ENCODE peak calls at places on chromosome 22, in five cellular contexts. C, V, I, N and U are unnamed samples. For H3K4me1, the result is how much of the 10 kb centered on the place peaks cover.

GRCh38 chr22:43202326-43202725 is 15.4 kb upstream of the TTLL12 start:
- DNase-seq in I (no peak), N (no peak), C (no peak), V (no peak), U (no peak)

GRCh38 chr22:38871360-38872171 is 450 bp downstream of the CBX6 start:
- DNase-seq in I (no peak), N (peak), V (no peak), C (peak), U (no peak)

GRCh38 chr22:30453731-30454510 is 17.9 kb downstream of the SEC14L3 start:
- DNase-seq in C (no peak), N (no peak), V (no peak), I (no peak), U (no peak)

GRCh38 chr22:29994027-29994715 is 86.1 kb upstream of the HORMAD2 start:
- DNase-seq in V (peak), C (no peak), I (peak), N (no peak), U (no peak)

GRCh38 chr22:17785185-17786184 is 11.2 kb upstream of the BID start:
- DNase-seq in C (peak), N (peak), I (peak), V (peak), U (no peak)

GRCh38 chr22:24453853-24454252 is 26.5 kb downstream of the ADORA2A start:
- DNase-seq in N (no peak), I (no peak), C (no peak), V (no peak), U (no peak)

GRCh38 chr22:45531441-45531840 is 28.8 kb downstream of the FBLN1 start:
- DNase-seq in C (no peak), V (no peak), N (no peak), I (no peak), U (no peak)

GRCh38 chr22:21587803-21588611 is 20.5 kb downstream of the UBE2L3 start:
- DNase-seq in I (no peak), N (no peak), C (no peak), V (no peak), U (no peak)

GRCh38 chr22:43515902-43516301 is 104.1 kb downstream of the MPPED1 start:
- DNase-seq in N (no peak), C (no peak), I (no peak), V (no peak), U (no peak)

GRCh38 chr22:38835888-38836301 is 7.9 kb downstream of the NPTXR start:
- DNase-seq in C (no peak), N (no peak), V (no peak), I (peak), U (no peak)

GRCh38 chr22:25673721-25674120 is 68.3 kb upstream of the MYO18B start:
- DNase-seq in N (no peak), V (no peak), C (no peak), I (no peak), U (no peak)

GRCh38 chr22:46710842-46711241 is 27.2 kb downstream of the CERK start:
- DNase-seq in V (no peak), N (no peak), I (no peak), C (no peak), U (no peak)

GRCh38 chr22:43109921-43110443 is 568 bp upstream of the BIK start:
- DNase-seq in I (no peak), N (no peak), C (no peak), V (no peak), U (no peak)

GRCh38 chr22:31091106-31091975 is 10.2 kb downstream of the SMTN start:
- DNase-seq in I (no peak), C (no peak), N (peak), V (no peak), U (no peak)

GRCh38 chr22:42932857-42933782 is 76.0 kb upstream of the ARFGAP3 start:
- DNase-seq in V (no peak), C (no peak), N (no peak), I (no peak), U (no peak)

GRCh38 chr22:40310081-40310770 is 36.1 kb upstream of the ADSL start:
- DNase-seq in V (no peak), I (no peak), N (peak), C (no peak), U (no peak)

GRCh38 chr22:30371321-30371720 is 14.5 kb downstream of the CCDC157 start:
- DNase-seq in V (no peak), I (no peak), C (no peak), N (no peak), U (no peak)

GRCh38 chr22:43654271-43654670 is 157.8 kb downstream of the EFCAB6 start:
- DNase-seq in I (no peak), N (no peak), C (no peak), V (no peak), U (no peak)

GRCh38 chr22:35684270-35684700 is 33.4 kb upstream of the APOL5 start:
- DNase-seq in I (no peak), N (no peak), V (no peak), C (no peak), U (no peak)

GRCh38 chr22:35376728-35377472 is 4.0 kb upstream of the HMOX1 start:
- DNase-seq in V (peak), I (peak), N (peak), C (peak), U (peak)

GRCh38 chr22:35918466-35918865 is 110.2 kb downstream of the RBFOX2 start:
- DNase-seq in I (no peak), V (no peak), C (no peak), N (no peak), U (no peak)

GRCh38 chr22:35219012-35219411 is 38.3 kb upstream of the HMGXB4 start:
- DNase-seq in I (peak), C (no peak), N (no peak), V (peak), U (no peak)

GRCh38 chr22:35589071-35589735 is 27.9 kb downstream of the MB start:
- DNase-seq in I (peak), N (peak), V (peak), C (no peak), U (no peak)

GRCh38 chr22:23570681-23571080 is 9.4 kb downstream of the IGLL1 start:
- DNase-seq in I (no peak), N (no peak), C (peak), V (no peak), U (no peak)

GRCh38 chr22:26592368-26593015 is 2.6 kb upstream of the TPST2 start:
- DNase-seq in I (no peak), C (no peak), N (no peak), V (no peak), U (no peak)

GRCh38 chr22:27648853-27649252 is 152.7 kb downstream of the MN1 start:
- DNase-seq in V (no peak), I (no peak), N (no peak), C (no peak), U (no peak)
- TF ChIP-seq CTCF in V (no peak), I (no peak), N (no peak), C (no peak), U (no peak)

GRCh38 chr22:37747715-37748100 is 50.9 kb downstream of the TRIOBP start:
- DNase-seq in I (no peak), C (no peak), V (no peak), N (no peak), U (no peak)
- H3K4me1 ChIP-seq in I (half or more), C (half or more), V (half or more), N (under half), U (half or more)

GRCh38 chr22:41913842-41914534 is 886 bp downstream of the SHISA8 start:
- DNase-seq in I (no peak), C (no peak), V (no peak), N (no peak), U (no peak)
- H3K4me3 ChIP-seq in I (no peak), C (no peak), V (peak), N (no peak), U (no peak)

DNA sequence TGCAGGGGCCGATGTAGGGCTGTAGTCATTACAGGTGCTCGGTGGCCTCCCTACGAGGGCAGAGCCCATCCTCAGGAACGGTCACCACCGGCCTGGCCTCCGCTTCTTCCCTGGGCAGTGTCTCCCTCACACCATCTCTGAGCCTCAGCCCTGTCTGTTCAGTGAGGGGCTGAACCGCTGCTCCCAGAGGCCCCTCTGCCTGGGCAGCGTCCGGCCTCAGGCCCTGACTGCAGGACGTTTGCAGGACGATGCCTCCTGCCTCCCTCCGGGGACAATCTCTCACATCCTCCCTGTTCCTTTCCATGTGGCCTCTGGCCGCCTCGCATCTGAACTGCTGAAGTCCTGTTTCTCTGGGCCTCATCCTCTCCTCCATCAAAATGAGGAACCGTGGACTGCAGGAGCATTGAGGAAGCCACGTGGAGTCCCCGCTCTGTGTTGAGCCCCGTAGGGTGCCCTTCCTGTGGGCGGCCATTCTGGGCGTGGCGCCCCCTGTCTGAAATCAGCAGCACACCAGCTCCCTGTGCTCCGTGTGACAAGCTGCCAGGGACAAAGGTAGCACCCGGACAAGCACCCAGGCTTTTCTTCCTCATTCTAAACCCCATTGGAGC is 933.5 kb downstream of the BRD1 start:
- DNase-seq in I (no peak), V (peak), C (no peak), N (no peak), U (no peak)
- TF ChIP-seq CTCF in I (no peak), V (no peak), C (no peak), N (no peak), U (no peak)

GRCh38 chr22:32477608-32478007 is 3.0 kb downstream of the FBXO7 start:
- DNase-seq in I (no peak), N (no peak), V (no peak), C (no peak), U (no peak)

GRCh38 chr22:32476804-32477203 is 2.2 kb downstream of the FBXO7 start:
- DNase-seq in I (no peak), N (no peak), C (no peak), V (no peak), U (no peak)

GRCh38 chr22:32482708-32483107 is 8.1 kb downstream of the FBXO7 start:
- DNase-seq in V (no peak), C (no peak), I (peak), N (no peak), U (no peak)

GRCh38 chr22:32478994-32479393 is 4.4 kb downstream of the FBXO7 start:
- DNase-seq in N (no peak), I (no peak), C (no peak), V (no peak), U (no peak)

DNA sequence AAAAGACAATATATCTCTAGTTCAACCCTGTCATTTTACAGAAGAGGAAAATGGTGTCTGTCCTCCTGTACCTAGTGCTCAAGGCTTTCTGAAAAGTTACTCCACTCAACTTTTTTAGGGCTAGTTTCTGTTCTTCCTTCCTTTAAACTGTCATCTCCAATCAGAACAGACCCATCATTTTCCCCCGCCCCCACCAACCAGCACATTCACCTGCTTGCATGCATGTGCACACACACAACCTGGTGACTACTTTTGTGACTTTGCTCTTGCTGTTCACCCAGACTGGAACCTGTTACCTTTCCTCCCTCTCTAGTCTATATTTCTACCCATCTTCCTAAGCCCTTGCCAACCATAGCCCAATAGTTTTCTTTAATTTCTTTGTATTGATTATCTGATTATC is 5.6 kb downstream of the FBXO7 start:
- DNase-seq in C (no peak), N (no peak), V (no peak), I (no peak), U (no peak)
- H3K4me1 ChIP-seq in C (under half), N (under half), V (under half), I (under half), U (under half)